ENCODE peak calls at places on chromosome 5, in four cellular contexts. One of them, this sample, is unnamed.

GRCh38 chr5:102152906-102153787 is 142.9 kb downstream of the SLCO4C1 start:
- DNase-seq in left lobe of liver: no peak
- DNase-seq in heart right ventricle: no peak
- DNase-seq in A549: peak
- DNase-seq in this sample: peak

GRCh38 chr5:146137967-146138403 is 32.6 kb upstream of the PLAC8L1 start:
- DNase-seq in left lobe of liver: no peak
- DNase-seq in heart right ventricle: no peak
- DNase-seq in A549: peak
- DNase-seq in this sample: no peak

GRCh38 chr5:133635051-133635450 is 22.7 kb upstream of the FSTL4 start:
- DNase-seq in left lobe of liver: no peak
- DNase-seq in heart right ventricle: no peak
- DNase-seq in A549: peak
- DNase-seq in this sample: no peak

GRCh38 chr5:109567374-109568044 is 122.2 kb upstream of the MAN2A1 start:
- DNase-seq in left lobe of liver: no peak
- DNase-seq in heart right ventricle: no peak
- DNase-seq in A549: no peak
- DNase-seq in this sample: no peak

GRCh38 chr5:90161399-90161798 is 248.2 kb downstream of the CETN3 start:
- DNase-seq in left lobe of liver: peak
- DNase-seq in heart right ventricle: peak
- DNase-seq in A549: peak
- DNase-seq in this sample: peak

GRCh38 chr5:36202521-36202961 is 39.2 kb downstream of the NADK2 start:
- DNase-seq in left lobe of liver: no peak
- DNase-seq in heart right ventricle: no peak
- DNase-seq in A549: no peak
- DNase-seq in this sample: no peak

GRCh38 chr5:157354825-157355224 is 88.9 kb downstream of the CYFIP2 start:
- DNase-seq in left lobe of liver: no peak
- DNase-seq in heart right ventricle: no peak
- DNase-seq in A549: peak
- DNase-seq in this sample: no peak

GRCh38 chr5:150284311-150284710 is 5.3 kb downstream of the CAMK2A start:
- DNase-seq in left lobe of liver: no peak
- DNase-seq in heart right ventricle: no peak
- DNase-seq in A549: no peak
- DNase-seq in this sample: no peak

GRCh38 chr5:17343675-17344074 is 126.2 kb downstream of the BASP1 start:
- DNase-seq in left lobe of liver: no peak
- DNase-seq in heart right ventricle: no peak
- DNase-seq in A549: peak
- DNase-seq in this sample: no peak

GRCh38 chr5:78496373-78496772 is 136.0 kb downstream of the SCAMP1 start:
- DNase-seq in left lobe of liver: no peak
- DNase-seq in heart right ventricle: no peak
- DNase-seq in A549: no peak
- DNase-seq in this sample: no peak

GRCh38 chr5:170554566-170555267 is 50.9 kb downstream of the KCNIP1 start:
- DNase-seq in left lobe of liver: no peak
- DNase-seq in heart right ventricle: no peak
- DNase-seq in A549: no peak
- DNase-seq in this sample: no peak

GRCh38 chr5:135342227-135342859 is 56.7 kb downstream of the MACROH2A1 start:
- DNase-seq in left lobe of liver: no peak
- DNase-seq in heart right ventricle: no peak
- DNase-seq in A549: no peak
- DNase-seq in this sample: no peak

GRCh38 chr5:19855929-19856328 is 132.1 kb downstream of the CDH18 start:
- DNase-seq in left lobe of liver: no peak
- DNase-seq in heart right ventricle: no peak
- DNase-seq in A549: no peak
- DNase-seq in this sample: no peak

GRCh38 chr5:81552844-81553569 is 159.1 kb upstream of the ACOT12 start:
- DNase-seq in left lobe of liver: no peak
- DNase-seq in heart right ventricle: no peak
- DNase-seq in A549: no peak
- DNase-seq in this sample: no peak

GRCh38 chr5:15694694-15695093 is 194.7 kb downstream of the FBXL7 start:
- DNase-seq in left lobe of liver: no peak
- DNase-seq in heart right ventricle: no peak
- DNase-seq in A549: no peak
- DNase-seq in this sample: no peak

GRCh38 chr5:83987513-83988292 is 267.0 kb upstream of the HAPLN1 start:
- DNase-seq in left lobe of liver: no peak
- DNase-seq in heart right ventricle: no peak
- DNase-seq in A549: no peak
- DNase-seq in this sample: no peak

GRCh38 chr5:159581502-159582249 is 251.4 kb upstream of the IL12B start:
- DNase-seq in left lobe of liver: no peak
- DNase-seq in heart right ventricle: no peak
- DNase-seq in A549: peak
- DNase-seq in this sample: peak

This sample was measured in D341Med.